ENCODE peak calls at places on chromosomes 13 and 19, in four cellular contexts. N is K562, J is GM12878, P is H1. F is an unnamed sample.

GRCh38 chr19:19530423-19530804 is 1.7 kb downstream of the YJEFN3 start:
- DNase-seq in N (no peak), J (no peak), P (no peak), F (no peak)

GRCh38 chr13:82962422-82962821 is 919.9 kb downstream of the SLITRK1 start:
- DNase-seq in N (no peak), J (no peak), P (no peak), F (no peak)

GRCh38 chr13:111469916-111470506 is 149.6 kb downstream of the TEX29 start:
- DNase-seq in N (no peak), J (no peak), P (no peak), F (no peak)

GRCh38 chr13:36420437-36420891 is 11.8 kb upstream of the CCNA1 start:
- DNase-seq in N (peak; percentile 57), J (peak; percentile 25), P (no peak), F (peak; percentile 24)

GRCh38 chr13:95235944-95236343 is 65.3 kb downstream of the ABCC4 start:
- DNase-seq in N (no peak), J (no peak), P (no peak), F (no peak)

GRCh38 chr13:96551540-96551939 is 442.7 kb downstream of the OXGR1 start:
- DNase-seq in N (no peak), J (no peak), P (no peak), F (no peak)

GRCh38 chr13:29502391-29503008 is 93.0 kb downstream of the SLC7A1 start:
- DNase-seq in N (no peak), J (no peak), P (no peak), F (no peak)

GRCh38 chr13:25080773-25081172 is 15.2 kb upstream of the PABPC3 start:
- DNase-seq in N (peak; percentile 24), J (no peak), P (no peak), F (no peak)

GRCh38 chr13:44470623-44471562 is 97.3 kb downstream of the SERP2 start:
- DNase-seq in N (peak; percentile 6), J (no peak), P (no peak), F (peak; percentile 35)

GRCh38 chr13:75761373-75761772 is 125.2 kb downstream of the LMO7 start:
- DNase-seq in N (no peak), J (peak; percentile 25), P (no peak), F (no peak)

GRCh38 chr13:46796129-46796514 is 839 bp downstream of the ESD start:
- DNase-seq in N (no peak), J (no peak), P (no peak), F (no peak)

GRCh38 chr13:110345701-110346100 is 38.6 kb downstream of the COL4A2 start:
- DNase-seq in N (no peak), J (no peak), P (no peak), F (no peak)

GRCh38 chr13:81929988-81930387 is 1589.1 kb upstream of the SPRY2 start:
- DNase-seq in N (no peak), J (no peak), P (no peak), F (no peak)

GRCh38 chr13:107650081-107650701 is 565.1 kb downstream of the LIG4 start:
- DNase-seq in N (peak; percentile 12), J (no peak), P (peak; percentile 47), F (peak; percentile 6)

GRCh38 chr13:89520468-89520867 is 1827.0 kb upstream of the MIR17HG start:
- DNase-seq in N (no peak), J (no peak), P (no peak), F (no peak)

GRCh38 chr19:17210296-17210695 is 4.9 kb upstream of the USE1 start:
- DNase-seq in N (no peak), J (no peak), P (no peak), F (no peak)

GRCh38 chr19:40191836-40192646 is 815 bp downstream of the MAP3K10 start:
- DNase-seq in N (peak; percentile 83), J (no peak), P (no peak), F (no peak)

GRCh38 chr13:71517004-71517403 is 350.0 kb downstream of the DACH1 start:
- DNase-seq in N (no peak), J (no peak), P (no peak), F (peak; percentile 3)

GRCh38 chr19:9786342-9786741 is 17.8 kb upstream of the ZNF846 start:
- DNase-seq in N (no peak), J (no peak), P (no peak), F (no peak)

GRCh38 chr19:48722196-48722708 is 2.7 kb upstream of the MAMSTR start:
- DNase-seq in N (no peak), J (no peak), P (no peak), F (no peak)

GRCh38 chr19:51473009-51473707 is 5.2 kb upstream of the CEACAM18 start:
- DNase-seq in N (peak; percentile 74), J (peak; percentile 15), P (peak; percentile 17), F (peak; percentile 59)

GRCh38 chr13:37074703-37075102 is 15.2 kb upstream of the SUPT20H start:
- DNase-seq in N (no peak), J (no peak), P (no peak), F (peak; percentile 8)

GRCh38 chr19:58157045-58157728 is 6.6 kb upstream of the ZNF329 start:
- DNase-seq in N (no peak), J (no peak), P (no peak), F (no peak)

GRCh38 chr13:29073762-29074161 is 253.6 kb downstream of the MTUS2 start:
- DNase-seq in N (no peak), J (no peak), P (no peak), F (no peak)

GRCh38 chr13:79405501-79405830 is 589 bp downstream of the RBM26 start:
- DNase-seq in N (no peak), J (no peak), P (no peak), F (no peak)

GRCh38 chr19:34429553-34429952 is 1.4 kb downstream of the UBA2 start:
- DNase-seq in N (no peak), J (no peak), P (no peak), F (no peak)

GRCh38 chr19:34426096-34426661 is 2.0 kb upstream of the UBA2 start:
- DNase-seq in N (no peak), J (no peak), P (no peak), F (no peak)

GRCh38 chr19:34430738-34431625 is 2.8 kb downstream of the UBA2 start:
- DNase-seq in N (peak; percentile 59), J (no peak), P (no peak), F (peak; percentile 35)

GRCh38 chr19:34431681-34432402 is 3.7 kb downstream of the UBA2 start:
- DNase-seq in N (no peak), J (no peak), P (no peak), F (no peak)

DNA sequence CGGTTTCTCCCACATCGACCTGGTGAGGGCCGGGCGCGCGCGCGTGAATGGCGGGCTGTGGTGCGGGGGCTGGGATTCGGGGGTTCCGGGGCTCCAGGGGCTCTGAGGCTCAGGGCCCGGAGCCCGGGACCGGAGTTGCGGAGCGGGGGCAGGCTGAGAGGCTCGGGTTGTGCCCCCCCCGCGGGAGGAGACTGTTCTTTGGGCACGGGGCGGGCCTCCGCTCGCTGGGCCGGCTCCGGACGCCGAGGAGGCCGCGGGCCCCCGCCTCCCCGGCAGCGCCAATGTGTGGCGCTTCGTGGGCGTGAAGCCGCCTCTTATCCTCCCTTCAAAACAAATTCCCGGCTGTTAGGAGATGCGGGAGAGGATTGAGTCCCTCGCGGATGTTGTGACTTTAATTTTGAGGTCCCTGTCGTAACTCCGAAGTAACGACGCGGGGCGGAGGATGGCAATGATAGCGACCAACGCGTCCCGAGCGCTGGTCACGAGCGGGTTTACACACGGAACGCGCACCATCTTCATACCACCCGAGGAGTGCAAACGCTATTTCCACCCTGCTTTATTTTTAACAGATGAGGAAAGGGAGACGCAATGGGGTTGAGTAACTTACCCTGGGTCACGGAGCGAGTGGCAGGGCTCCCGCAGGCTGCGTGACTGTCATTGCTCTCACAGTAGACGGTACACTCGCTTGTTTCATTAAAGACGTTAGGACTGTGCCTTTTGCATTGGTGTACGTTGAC is 536 bp downstream of the UBA2 start:
- DNase-seq in N (peak; percentile 89), J (no peak), P (no peak), F (no peak)
- TF ChIP-seq ZNF274 in N (no peak), J (no peak), P (no peak), F (no peak)

GRCh38 chr13:98476106-98476505 is 100.8 kb downstream of the STK24 start:
- DNase-seq in N (no peak), J (no peak), P (no peak), F (no peak)
- TF ChIP-seq EGR1 in N (peak; percentile 35), J (no peak), P (no peak), F (no peak)

GRCh38 chr19:4328243-4328990 is 10.2 kb downstream of the STAP2 start:
- DNase-seq in N (peak; percentile 96), J (peak; percentile 75), P (peak; percentile 93), F (peak; percentile 87)

GRCh38 chr19:4327877-4328242 is 10.8 kb downstream of the STAP2 start:
- DNase-seq in N (no peak), J (no peak), P (no peak), F (no peak)

GRCh38 chr19:4326215-4326836 is 12.3 kb downstream of the STAP2 start:
- DNase-seq in N (no peak), J (no peak), P (no peak), F (no peak)

GRCh38 chr19:4327252-4327876 is 11.3 kb downstream of the STAP2 start:
- DNase-seq in N (peak; percentile 90), J (no peak), P (peak; percentile 89), F (no peak)

DNA sequence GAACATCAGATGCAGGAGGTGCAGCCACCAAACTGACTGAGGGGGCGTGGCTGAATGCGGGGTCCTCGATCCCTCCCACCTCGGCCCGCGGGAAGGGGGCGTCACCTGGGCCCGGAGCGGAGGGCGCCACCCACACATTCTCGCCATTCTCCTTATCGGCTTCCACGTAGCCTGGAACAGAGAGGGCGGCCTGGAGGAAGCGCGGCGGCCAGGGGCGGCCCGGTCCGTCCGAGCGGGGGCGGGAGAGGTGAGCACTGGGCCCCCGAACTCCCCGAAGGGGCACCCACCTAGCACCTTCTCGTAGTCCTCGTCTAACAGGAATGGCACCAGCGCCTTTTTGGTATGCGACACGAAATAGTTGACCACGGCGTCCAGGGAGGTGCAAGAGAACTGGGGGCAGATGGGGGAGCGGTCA is 11.8 kb downstream of the STAP2 start:
- DNase-seq in N (peak; percentile 86), J (no peak), P (no peak), F (no peak)
- TF ChIP-seq ZNF274 in N (no peak), J (no peak), P (no peak), F (no peak)

GRCh38 chr19:33186431-33186830 is 7.7 kb upstream of the LRP3 start:
- DNase-seq in N (no peak), J (no peak), P (no peak), F (no peak)

GRCh38 chr19:33189453-33189852 is 4.7 kb upstream of the LRP3 start:
- DNase-seq in N (no peak), J (no peak), P (no peak), F (no peak)

GRCh38 chr19:33192010-33192409 is 2.1 kb upstream of the LRP3 start:
- DNase-seq in N (no peak), J (no peak), P (no peak), F (no peak)

GRCh38 chr19:33191501-33191900 is 2.6 kb upstream of the LRP3 start:
- DNase-seq in N (no peak), J (no peak), P (no peak), F (no peak)

DNA sequence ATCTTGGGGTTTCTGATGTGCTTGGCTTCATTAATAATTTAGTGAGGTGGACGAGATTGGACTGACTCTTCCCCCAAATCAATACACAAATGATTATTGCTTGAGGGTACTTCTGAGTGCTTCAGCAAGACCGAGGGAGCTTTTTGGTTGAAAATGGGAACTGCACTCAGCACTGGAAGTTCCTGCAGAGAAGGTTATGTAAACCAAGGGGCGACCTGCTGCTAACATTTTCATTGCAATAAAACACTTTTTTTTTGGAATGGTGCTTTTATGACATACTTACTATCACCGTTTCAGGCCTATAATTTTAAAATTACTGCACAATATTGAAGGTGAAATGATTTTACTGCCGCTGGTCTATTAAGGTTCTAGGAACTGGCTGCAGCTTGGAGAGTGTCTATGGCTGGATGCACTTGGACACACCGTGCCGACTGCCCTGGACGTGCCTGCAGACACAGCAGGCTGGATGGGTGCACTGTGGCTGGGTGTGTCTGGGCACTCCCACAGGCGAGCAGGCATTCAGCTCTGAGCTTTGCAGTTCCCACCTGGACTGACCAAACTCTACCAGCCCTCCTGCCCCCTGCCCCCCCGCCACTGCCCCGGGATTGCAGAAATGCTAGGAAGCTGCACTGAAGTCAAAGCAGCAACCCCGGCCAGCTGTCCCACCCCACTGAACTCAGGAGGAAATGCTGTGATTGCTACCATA is 7.1 kb upstream of the LRP3 start:
- DNase-seq in N (no peak), J (no peak), P (no peak), F (no peak)
- TF ChIP-seq EGR1 in N (no peak), J (no peak), P (no peak), F (no peak)